ENCODE peak calls at places on chromosomes 13 and 19, in seven cellular contexts. One of them, this sample, is unnamed.
A peak's percentile ranks its signal among the peaks of the same experiment; 100 is the strongest.

GRCh38 chr13:57763689-57764088 is 132.1 kb downstream of the PCDH17 start:
- DNase-seq in endodermal cell: no peak
- DNase-seq in OCI-LY7: no peak
- DNase-seq in PC-3: no peak
- DNase-seq in psoas muscle: no peak
- DNase-seq in adrenal gland: no peak
- DNase-seq in left ventricle myocardium inferior: no peak
- DNase-seq in this sample: no peak

GRCh38 chr13:35690546-35690945 is 214.1 kb upstream of the MAB21L1 start:
- DNase-seq in OCI-LY7: no peak
- DNase-seq in left ventricle myocardium inferior: no peak
- DNase-seq in psoas muscle: no peak
- DNase-seq in endodermal cell: peak; percentile 13
- DNase-seq in PC-3: no peak
- DNase-seq in adrenal gland: no peak
- DNase-seq in this sample: no peak

GRCh38 chr19:33052352-33052972 is 12.2 kb downstream of the RHPN2 start:
- DNase-seq in left ventricle myocardium inferior: no peak
- DNase-seq in PC-3: peak; percentile 78
- DNase-seq in endodermal cell: no peak
- DNase-seq in adrenal gland: no peak
- DNase-seq in OCI-LY7: no peak
- DNase-seq in psoas muscle: no peak
- DNase-seq in this sample: no peak

GRCh38 chr13:43127827-43128226 is 104.4 kb downstream of the DNAJC15 start:
- DNase-seq in psoas muscle: no peak
- DNase-seq in PC-3: no peak
- DNase-seq in left ventricle myocardium inferior: no peak
- DNase-seq in adrenal gland: no peak
- DNase-seq in OCI-LY7: peak; percentile 7
- DNase-seq in endodermal cell: no peak
- DNase-seq in this sample: no peak

GRCh38 chr13:47672245-47672975 is 328.7 kb downstream of the SUCLA2 start:
- DNase-seq in OCI-LY7: no peak
- DNase-seq in left ventricle myocardium inferior: no peak
- DNase-seq in PC-3: no peak
- DNase-seq in adrenal gland: no peak
- DNase-seq in endodermal cell: no peak
- DNase-seq in psoas muscle: no peak
- DNase-seq in this sample: no peak

GRCh38 chr13:24683833-24684599 is 3.8 kb downstream of the ATP12A start:
- DNase-seq in OCI-LY7: peak; percentile 84
- DNase-seq in PC-3: peak; percentile 52
- DNase-seq in adrenal gland: peak; percentile 50
- DNase-seq in endodermal cell: peak; percentile 95
- DNase-seq in left ventricle myocardium inferior: peak; percentile 46
- DNase-seq in psoas muscle: peak; percentile 48
- DNase-seq in this sample: no peak

GRCh38 chr19:48969276-48970138 is 4.4 kb downstream of the FTL start:
- DNase-seq in PC-3: no peak
- DNase-seq in psoas muscle: no peak
- DNase-seq in endodermal cell: peak; percentile 63
- DNase-seq in adrenal gland: peak; percentile 33
- DNase-seq in OCI-LY7: peak; percentile 79
- DNase-seq in left ventricle myocardium inferior: no peak
- DNase-seq in this sample: no peak

GRCh38 chr13:50677687-50678463 is 165.6 kb downstream of the DLEU7 start:
- DNase-seq in OCI-LY7: no peak
- DNase-seq in endodermal cell: no peak
- DNase-seq in PC-3: peak; percentile 37
- DNase-seq in adrenal gland: no peak
- DNase-seq in psoas muscle: no peak
- DNase-seq in left ventricle myocardium inferior: no peak
- DNase-seq in this sample: no peak

GRCh38 chr13:97849305-97849704 is 104.2 kb upstream of the IPO5 start:
- DNase-seq in psoas muscle: no peak
- DNase-seq in left ventricle myocardium inferior: no peak
- DNase-seq in endodermal cell: peak; percentile 62
- DNase-seq in adrenal gland: no peak
- DNase-seq in OCI-LY7: peak; percentile 24
- DNase-seq in PC-3: peak; percentile 75
- DNase-seq in this sample: no peak

GRCh38 chr19:38247734-38248268 is 8.4 kb downstream of the PPP1R14A start:
- DNase-seq in psoas muscle: no peak
- DNase-seq in PC-3: no peak
- DNase-seq in endodermal cell: peak; percentile 73
- DNase-seq in adrenal gland: peak; percentile 76
- DNase-seq in OCI-LY7: no peak
- DNase-seq in left ventricle myocardium inferior: no peak
- DNase-seq in this sample: no peak
- H3K4me1 ChIP-seq in psoas muscle: no peaks in the 10 kb centered on the region
- H3K4me1 ChIP-seq in PC-3: peaks cover 4% of the 10 kb centered on the region
- H3K4me1 ChIP-seq in endodermal cell: peaks cover 5% of the 10 kb centered on the region
- H3K4me1 ChIP-seq in adrenal gland: peaks cover 43% of the 10 kb centered on the region
- H3K4me1 ChIP-seq in OCI-LY7: peaks cover 9% of the 10 kb centered on the region
- H3K4me1 ChIP-seq in left ventricle myocardium inferior: peaks cover 87% of the 10 kb centered on the region
- H3K4me1 ChIP-seq in this sample: peaks cover 73% of the 10 kb centered on the region

GRCh38 chr19:10045371-10045770 is 32.1 kb downstream of the RDH8 start:
- DNase-seq in OCI-LY7: no peak
- DNase-seq in psoas muscle: no peak
- DNase-seq in left ventricle myocardium inferior: no peak
- DNase-seq in endodermal cell: no peak
- DNase-seq in adrenal gland: no peak
- DNase-seq in PC-3: no peak
- DNase-seq in this sample: no peak
- H3K9me3 ChIP-seq in OCI-LY7: no peaks in the 10 kb centered on the region
- H3K9me3 ChIP-seq in psoas muscle: peaks cover 36% of the 10 kb centered on the region
- H3K9me3 ChIP-seq in left ventricle myocardium inferior: peaks cover 66% of the 10 kb centered on the region
- H3K9me3 ChIP-seq in endodermal cell: peaks cover 7% of the 10 kb centered on the region
- H3K9me3 ChIP-seq in adrenal gland: no peaks in the 10 kb centered on the region
- H3K9me3 ChIP-seq in PC-3: peaks cover 38% of the 10 kb centered on the region
- H3K9me3 ChIP-seq in this sample: peaks cover 29% of the 10 kb centered on the region

GRCh38 chr19:15318241-15318691 is 14.1 kb downstream of the BRD4 start:
- DNase-seq in adrenal gland: peak; percentile 38
- DNase-seq in PC-3: no peak
- DNase-seq in psoas muscle: no peak
- DNase-seq in OCI-LY7: no peak
- DNase-seq in left ventricle myocardium inferior: no peak
- DNase-seq in endodermal cell: no peak
- DNase-seq in this sample: no peak

GRCh38 chr19:15321739-15322138 is 10.6 kb downstream of the BRD4 start:
- DNase-seq in OCI-LY7: no peak
- DNase-seq in left ventricle myocardium inferior: no peak
- DNase-seq in PC-3: no peak
- DNase-seq in endodermal cell: no peak
- DNase-seq in psoas muscle: no peak
- DNase-seq in adrenal gland: no peak
- DNase-seq in this sample: no peak

GRCh38 chr19:15317392-15318011 is 14.8 kb downstream of the BRD4 start:
- DNase-seq in OCI-LY7: no peak
- DNase-seq in psoas muscle: no peak
- DNase-seq in endodermal cell: no peak
- DNase-seq in adrenal gland: no peak
- DNase-seq in PC-3: no peak
- DNase-seq in left ventricle myocardium inferior: no peak
- DNase-seq in this sample: no peak

GRCh38 chr19:15323496-15324235 is 8.7 kb downstream of the BRD4 start:
- DNase-seq in adrenal gland: peak; percentile 74
- DNase-seq in OCI-LY7: no peak
- DNase-seq in left ventricle myocardium inferior: peak; percentile 64
- DNase-seq in PC-3: no peak
- DNase-seq in endodermal cell: no peak
- DNase-seq in psoas muscle: peak; percentile 36
- DNase-seq in this sample: no peak

GRCh38 chr19:15320118-15320517 is 12.2 kb downstream of the BRD4 start:
- DNase-seq in left ventricle myocardium inferior: no peak
- DNase-seq in adrenal gland: no peak
- DNase-seq in OCI-LY7: no peak
- DNase-seq in psoas muscle: no peak
- DNase-seq in PC-3: no peak
- DNase-seq in endodermal cell: no peak
- DNase-seq in this sample: no peak
- H3K4me1 ChIP-seq in left ventricle myocardium inferior: peaks cover 100% of the 10 kb centered on the region
- H3K4me1 ChIP-seq in adrenal gland: peaks cover 62% of the 10 kb centered on the region
- H3K4me1 ChIP-seq in OCI-LY7: peaks cover 80% of the 10 kb centered on the region
- H3K4me1 ChIP-seq in psoas muscle: peaks cover 92% of the 10 kb centered on the region
- H3K4me1 ChIP-seq in PC-3: peaks cover 14% of the 10 kb centered on the region
- H3K4me1 ChIP-seq in endodermal cell: peaks cover 14% of the 10 kb centered on the region
- H3K4me1 ChIP-seq in this sample: peaks cover 99% of the 10 kb centered on the region

GRCh38 chr13:52096062-52096461 is 32.8 kb downstream of the NEK5 start:
- DNase-seq in adrenal gland: no peak
- DNase-seq in left ventricle myocardium inferior: no peak
- DNase-seq in psoas muscle: no peak
- DNase-seq in endodermal cell: no peak
- DNase-seq in OCI-LY7: no peak
- DNase-seq in PC-3: no peak
- DNase-seq in this sample: no peak
- H3K9me3 ChIP-seq in adrenal gland: no peaks in the 10 kb centered on the region
- H3K9me3 ChIP-seq in left ventricle myocardium inferior: no peaks in the 10 kb centered on the region
- H3K9me3 ChIP-seq in psoas muscle: no peaks in the 10 kb centered on the region
- H3K9me3 ChIP-seq in endodermal cell: peaks cover 13% of the 10 kb centered on the region
- H3K9me3 ChIP-seq in OCI-LY7: no peaks in the 10 kb centered on the region
- H3K9me3 ChIP-seq in PC-3: no peaks in the 10 kb centered on the region
- H3K9me3 ChIP-seq in this sample: no peaks in the 10 kb centered on the region

GRCh38 chr19:40803857-40804782 is 5.1 kb downstream of the EGLN2 start:
- DNase-seq in PC-3: peak; percentile 10
- DNase-seq in left ventricle myocardium inferior: peak; percentile 64
- DNase-seq in endodermal cell: peak; percentile 66
- DNase-seq in adrenal gland: no peak
- DNase-seq in psoas muscle: no peak
- DNase-seq in OCI-LY7: peak; percentile 88
- DNase-seq in this sample: peak; percentile 55

GRCh38 chr19:40803170-40803856 is 4.3 kb downstream of the EGLN2 start:
- DNase-seq in endodermal cell: no peak
- DNase-seq in PC-3: no peak
- DNase-seq in psoas muscle: no peak
- DNase-seq in OCI-LY7: no peak
- DNase-seq in left ventricle myocardium inferior: no peak
- DNase-seq in adrenal gland: no peak
- DNase-seq in this sample: no peak

GRCh38 chr19:40801449-40802299 is 2.7 kb downstream of the EGLN2 start:
- DNase-seq in psoas muscle: no peak
- DNase-seq in endodermal cell: no peak
- DNase-seq in PC-3: no peak
- DNase-seq in left ventricle myocardium inferior: no peak
- DNase-seq in OCI-LY7: no peak
- DNase-seq in adrenal gland: no peak
- DNase-seq in this sample: no peak

GRCh38 chr19:40800997-40801377 is 2.0 kb downstream of the EGLN2 start:
- DNase-seq in left ventricle myocardium inferior: no peak
- DNase-seq in OCI-LY7: no peak
- DNase-seq in endodermal cell: no peak
- DNase-seq in PC-3: no peak
- DNase-seq in adrenal gland: no peak
- DNase-seq in psoas muscle: no peak
- DNase-seq in this sample: no peak

DNA sequence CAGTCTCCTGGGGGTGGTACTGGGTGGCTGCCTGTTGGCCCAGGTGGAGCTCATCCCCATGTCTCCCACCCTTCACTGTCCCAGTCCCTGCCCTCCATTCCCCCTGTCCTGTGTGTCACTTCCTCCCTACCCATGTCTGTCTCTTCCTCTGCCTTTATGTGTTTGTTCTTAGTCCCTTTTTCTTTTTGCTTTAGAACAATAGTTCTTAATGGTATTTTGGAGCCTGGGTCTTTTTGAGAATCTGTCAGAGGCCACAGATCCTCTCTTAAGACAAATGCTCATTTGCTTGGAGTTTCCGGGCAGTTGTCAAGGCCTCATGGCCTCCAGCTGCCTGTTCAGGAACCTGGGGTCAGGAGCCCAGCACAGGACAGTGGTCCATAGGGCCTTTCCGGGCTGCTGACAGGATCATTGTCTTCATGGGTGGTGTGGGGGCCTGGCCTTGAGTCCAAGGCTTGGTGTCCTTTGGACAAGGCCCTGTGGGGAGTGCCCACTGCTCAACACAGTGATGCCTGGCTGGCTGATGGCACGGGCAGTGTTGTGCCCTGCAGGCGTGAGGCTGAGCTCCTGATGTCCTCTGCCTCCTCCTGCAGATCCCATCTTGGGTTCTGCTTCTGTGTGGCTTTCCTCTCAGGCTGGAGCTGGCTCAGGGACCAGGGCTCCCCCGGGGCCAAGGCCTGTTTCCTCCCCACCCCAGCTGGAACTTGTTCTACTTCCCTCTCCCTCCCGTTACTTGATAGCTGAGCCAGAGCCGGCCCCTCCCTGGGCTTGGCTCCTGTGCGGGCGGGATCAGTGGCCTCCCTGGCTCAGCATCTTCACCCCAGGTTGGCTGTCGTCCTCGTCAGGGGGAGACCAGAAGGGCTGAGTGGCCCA is 3.5 kb downstream of the EGLN2 start:
- DNase-seq in adrenal gland: peak; percentile 59
- DNase-seq in left ventricle myocardium inferior: peak; percentile 87
- DNase-seq in PC-3: no peak
- DNase-seq in OCI-LY7: peak; percentile 35
- DNase-seq in endodermal cell: no peak
- DNase-seq in psoas muscle: peak; percentile 66
- DNase-seq in this sample: no peak
- H3K4me1 ChIP-seq in adrenal gland: peaks cover 57% of the 10 kb centered on the region
- H3K4me1 ChIP-seq in left ventricle myocardium inferior: peaks cover 91% of the 10 kb centered on the region
- H3K4me1 ChIP-seq in PC-3: peaks cover 36% of the 10 kb centered on the region
- H3K4me1 ChIP-seq in OCI-LY7: peaks cover 82% of the 10 kb centered on the region
- H3K4me1 ChIP-seq in endodermal cell: peaks cover 29% of the 10 kb centered on the region
- H3K4me1 ChIP-seq in psoas muscle: peaks cover 66% of the 10 kb centered on the region
- H3K4me1 ChIP-seq in this sample: peaks cover 82% of the 10 kb centered on the region